ENCODE peak calls at places on chromosomes 5 and 9, in ten cellular contexts. Z is endodermal cell; O is H9; S is esophagus squamous epithelium; B is pancreas; X is naive thymus-derived CD4-positive, alpha-beta T cell; W is heart right ventricle; T is aorta; N is ascending aorta; V is Panc1. C is an unnamed sample. For H3K27me3 and H3K4me1, the result is how much of the 10 kb centered on the place peaks cover.

GRCh38 chr9:3758816-3759576 is 233.2 kb upstream of the RFX3 start:
- DNase-seq in B (no peak), Z (no peak), O (no peak), V (no peak), T (no peak), N (no peak), W (no peak), X (no peak), S (no peak), C (peak)

GRCh38 chr9:15243086-15243485 is 63.9 kb downstream of the TTC39B start:
- DNase-seq in W (no peak), S (no peak), B (no peak), O (no peak), V (no peak), X (no peak), T (no peak), N (no peak), Z (no peak), C (no peak)

GRCh38 chr9:13026956-13027355 is 252.1 kb downstream of the LURAP1L start:
- DNase-seq in O (no peak), W (no peak), T (no peak), S (no peak), X (no peak), Z (no peak), V (no peak), N (no peak), B (no peak), C (no peak)

GRCh38 chr5:144566747-144567415 is 396.2 kb downstream of the KCTD16 start:
- DNase-seq in O (no peak), Z (no peak), N (no peak), V (no peak), W (no peak), B (no peak), X (no peak), T (no peak), S (no peak), C (no peak)

GRCh38 chr5:29654990-29655389 is 1538.5 kb upstream of the CDH6 start:
- DNase-seq in T (no peak), X (no peak), N (no peak), O (no peak), S (no peak), V (no peak), Z (no peak), B (no peak), W (no peak), C (no peak)

GRCh38 chr9:68950689-68951088 is 63.2 kb downstream of the PRKACG start:
- DNase-seq in X (no peak), W (no peak), V (no peak), Z (peak), T (no peak), S (no peak), N (no peak), B (no peak), O (no peak), C (no peak)

GRCh38 chr9:95277509-95277908 is 40.0 kb downstream of the FANCC start:
- DNase-seq in S (no peak), Z (no peak), X (no peak), O (no peak), B (no peak), V (no peak), W (no peak), T (no peak), N (no peak), C (no peak)

GRCh38 chr9:89372230-89372816 is 54.0 kb downstream of the SECISBP2 start:
- DNase-seq in X (peak), T (no peak), N (no peak), B (no peak), O (no peak), Z (no peak), W (no peak), V (no peak), S (no peak), C (no peak)

GRCh38 chr5:154493274-154493673 is 15.2 kb upstream of the HAND1 start:
- DNase-seq in X (no peak), B (no peak), T (no peak), O (peak), Z (peak), S (no peak), V (no peak), W (no peak), N (no peak), C (no peak)

GRCh38 chr5:162190-162564 is 29.1 kb upstream of the LRRC14B start:
- DNase-seq in W (no peak), Z (no peak), X (no peak), N (no peak), S (no peak), T (no peak), O (no peak), B (no peak), V (no peak), C (no peak)

GRCh38 chr9:98610196-98610595 is 98.5 kb downstream of the GABBR2 start:
- DNase-seq in B (no peak), Z (no peak), T (no peak), S (no peak), V (no peak), O (no peak), W (no peak), X (no peak), N (no peak), C (no peak)

GRCh38 chr9:19533373-19533772 is 124.6 kb downstream of the ACER2 start:
- DNase-seq in N (no peak), T (no peak), W (no peak), S (no peak), O (no peak), X (no peak), Z (no peak), V (no peak), B (no peak), C (no peak)

GRCh38 chr5:119273391-119273839 is 82.4 kb upstream of the TNFAIP8 start:
- DNase-seq in B (no peak), O (no peak), S (no peak), T (peak), X (peak), W (no peak), N (no peak), Z (no peak), V (no peak), C (no peak)

GRCh38 chr9:126532019-126532462 is 81.7 kb upstream of the LMX1B start:
- DNase-seq in N (no peak), V (no peak), O (peak), S (no peak), B (no peak), Z (no peak), X (no peak), T (no peak), W (peak), C (peak)

GRCh38 chr5:1220831-1221230 is 4.3 kb upstream of the SLC6A18 start:
- DNase-seq in S (no peak), X (no peak), V (no peak), B (no peak), W (no peak), N (no peak), T (no peak), Z (no peak), O (no peak), C (no peak)

GRCh38 chr9:100428871-100429654 is 2.1 kb downstream of the MSANTD3 start:
- DNase-seq in N (peak), V (peak), T (no peak), S (no peak), O (no peak), Z (no peak), W (peak), X (no peak), B (no peak), C (peak)

GRCh38 chr5:154446183-154447073 is 631 bp downstream of the SAP30L start:
- DNase-seq in N (no peak), O (peak), Z (peak), T (peak), X (peak), W (peak), B (peak), V (no peak), S (no peak), C (peak)

GRCh38 chr9:93673271-93673843 is 97.0 kb downstream of the PHF2 start:
- DNase-seq in X (no peak), T (peak), N (peak), W (peak), B (no peak), Z (peak), V (no peak), O (peak), S (no peak), C (peak)

GRCh38 chr9:96500696-96501660 is 51.0 kb downstream of the HABP4 start:
- DNase-seq in V (no peak), O (no peak), S (no peak), X (no peak), W (no peak), B (no peak), N (no peak), T (no peak), Z (no peak), C (no peak)

GRCh38 chr9:93139365-93140182 is 5.5 kb upstream of the NINJ1 start:
- DNase-seq in V (no peak), W (no peak), O (no peak), Z (no peak), S (no peak), B (no peak), N (no peak), X (no peak), T (no peak), C (peak)

GRCh38 chr9:135043345-135043744 is 44.1 kb upstream of the OLFM1 start:
- DNase-seq in T (no peak), N (no peak), W (no peak), V (no peak), X (no peak), O (no peak), S (no peak), Z (no peak), B (no peak), C (no peak)

GRCh38 chr9:120931278-120932085 is 4.9 kb upstream of the TRAF1 start:
- DNase-seq in T (peak), N (no peak), B (no peak), Z (peak), S (no peak), O (no peak), W (peak), V (peak), X (peak), C (peak)

GRCh38 chr9:91036826-91037510 is 235.3 kb downstream of the SYK start:
- DNase-seq in T (peak), X (peak), W (peak), O (peak), V (peak), S (peak), N (peak), Z (peak), B (peak), C (peak)

GRCh38 chr5:141875795-141876627 is 2.2 kb downstream of the PCDH1 start:
- DNase-seq in Z (peak), X (no peak), T (no peak), V (no peak), W (peak), B (no peak), O (peak), S (no peak), N (no peak), C (no peak)

GRCh38 chr5:141873933-141874261 is 4.3 kb downstream of the PCDH1 start:
- DNase-seq in V (no peak), Z (no peak), S (no peak), X (no peak), O (no peak), W (no peak), N (no peak), B (no peak), T (no peak), C (no peak)

GRCh38 chr5:141876628-141877477 is 1.4 kb downstream of the PCDH1 start:
- DNase-seq in V (no peak), S (no peak), N (no peak), B (peak), X (no peak), T (no peak), O (no peak), W (no peak), Z (peak), C (no peak)

GRCh38 chr5:141874262-141874964 is 3.8 kb downstream of the PCDH1 start:
- DNase-seq in S (no peak), Z (peak), V (no peak), X (no peak), B (no peak), T (no peak), W (peak), N (no peak), O (no peak), C (no peak)

GRCh38 chr5:141875022-141875740 is 3.0 kb downstream of the PCDH1 start:
- DNase-seq in T (no peak), B (no peak), W (no peak), O (no peak), X (no peak), V (no peak), Z (peak), S (no peak), N (no peak), C (no peak)
- H3K27ac ChIP-seq in T (no peak), B (no peak), W (peak), O (no peak), X (no peak), V (no peak), Z (no peak), S (peak), N (no peak), C (no peak)

GRCh38 chr5:53479045-53479655 is 1.3 kb upstream of the FST start:
- DNase-seq in S (no peak), X (no peak), T (no peak), N (no peak), Z (no peak), V (no peak), O (no peak), W (no peak), B (no peak), C (no peak)
- H3K27me3 ChIP-seq in S (under half), X (under half), T (under half), N (under half), Z (under half), V (under half), O (under half), W (under half), B (under half), C (under half)

DNA sequence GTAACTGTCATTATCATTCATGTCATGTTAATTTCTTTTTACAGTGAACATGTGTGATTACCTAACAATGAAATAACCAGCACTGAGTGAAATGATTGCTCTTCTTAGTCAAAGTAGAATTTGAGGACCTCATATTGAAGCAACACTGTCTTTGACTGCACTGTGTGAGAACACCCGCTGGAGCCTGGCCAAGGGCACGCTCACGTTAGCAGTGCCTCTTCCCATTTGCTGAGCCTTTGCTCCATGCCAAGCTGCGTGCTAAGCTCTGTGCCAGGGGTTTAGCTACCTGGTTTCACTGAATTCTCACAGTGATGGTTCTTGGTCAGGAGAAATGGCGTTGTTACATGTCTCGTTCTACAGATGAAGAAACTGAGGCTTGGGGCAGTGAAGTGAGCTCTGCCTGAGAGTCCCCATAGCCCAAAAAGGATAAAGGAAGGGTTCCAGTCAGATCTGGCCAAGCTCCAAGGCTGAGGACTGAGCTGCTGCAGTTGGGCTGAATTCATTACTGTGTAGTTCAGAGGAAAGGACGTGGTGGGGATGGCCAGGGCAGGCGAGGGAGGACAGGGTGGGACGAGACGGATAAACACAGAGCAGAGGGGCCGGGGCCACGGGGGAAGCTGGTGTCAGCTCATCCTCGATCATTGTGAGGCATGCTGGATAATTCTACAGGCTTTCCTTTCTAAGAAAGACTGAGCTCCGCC is 16.6 kb downstream of the HMCN2 start:
- DNase-seq in X (no peak), T (no peak), Z (no peak), B (no peak), S (no peak), N (no peak), W (no peak), O (no peak), V (no peak), C (peak)
- H3K4me1 ChIP-seq in X (under half), T (under half), Z (under half), B (under half), S (under half), N (under half), W (under half), O (under half), V (under half), C (under half)

DNA sequence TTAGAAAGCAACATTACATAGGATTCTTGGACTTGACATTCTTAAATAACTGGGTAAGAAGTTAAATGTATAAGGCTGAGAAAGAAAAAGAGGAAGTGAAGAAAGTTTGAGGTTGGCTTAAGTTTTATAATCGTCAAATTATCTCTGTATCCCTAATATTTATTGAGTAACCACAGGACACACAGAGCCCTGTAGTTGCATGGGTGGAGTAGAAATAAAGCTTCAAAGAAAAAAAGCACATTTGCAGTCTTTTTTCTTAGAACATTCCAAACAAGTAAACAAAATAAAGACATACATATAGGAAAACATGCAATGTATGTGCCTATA is 137.0 kb downstream of the CCDC192 start:
- DNase-seq in B (no peak), Z (no peak), N (no peak), W (no peak), X (no peak), V (no peak), O (no peak), S (no peak), T (no peak), C (no peak)
- H3K27ac ChIP-seq in B (no peak), Z (no peak), N (no peak), W (no peak), X (no peak), V (no peak), O (no peak), S (no peak), T (no peak), C (no peak)

GRCh38 chr9:110765926-110766325 is 97.3 kb downstream of the MUSK start:
- DNase-seq in Z (no peak), T (no peak), B (no peak), X (no peak), O (no peak), N (no peak), W (no peak), S (no peak), V (no peak), C (no peak)

GRCh38 chr9:110767559-110768063 is 99.0 kb downstream of the MUSK start:
- DNase-seq in B (no peak), N (no peak), V (no peak), T (no peak), Z (no peak), W (peak), S (no peak), O (no peak), X (no peak), C (peak)

GRCh38 chr9:110763568-110763967 is 95.0 kb downstream of the MUSK start:
- DNase-seq in W (no peak), V (no peak), N (no peak), Z (no peak), O (no peak), B (no peak), T (no peak), S (no peak), X (no peak), C (no peak)

GRCh38 chr9:110762783-110763182 is 94.2 kb downstream of the MUSK start:
- DNase-seq in N (no peak), S (no peak), X (no peak), Z (no peak), B (no peak), O (no peak), V (no peak), W (no peak), T (no peak), C (no peak)

GRCh38 chr9:110764006-110764405 is 95.4 kb downstream of the MUSK start:
- DNase-seq in Z (no peak), V (no peak), O (no peak), T (no peak), B (no peak), X (no peak), N (no peak), W (no peak), S (no peak), C (peak)
- H3K27me3 ChIP-seq in Z (under half), V (under half), O (under half), T (under half), B (under half), X (under half), N (under half), W (under half), S (under half), C (under half)

GRCh38 chr5:150498501-150498900 is 9.4 kb upstream of the NDST1 start:
- DNase-seq in S (no peak), O (peak), B (no peak), V (no peak), N (no peak), W (no peak), T (no peak), Z (peak), X (no peak), C (no peak)

GRCh38 chr5:150497274-150497988 is 10.5 kb upstream of the NDST1 start:
- DNase-seq in X (no peak), Z (no peak), V (peak), S (no peak), N (peak), O (no peak), B (no peak), T (peak), W (no peak), C (peak)

GRCh38 chr5:150497989-150498317 is 10.0 kb upstream of the NDST1 start:
- DNase-seq in S (no peak), T (no peak), X (no peak), W (no peak), N (no peak), B (no peak), Z (no peak), V (no peak), O (no peak), C (no peak)

GRCh38 chr5:150496098-150496497 is 11.8 kb upstream of the NDST1 start:
- DNase-seq in S (no peak), X (no peak), V (no peak), W (no peak), Z (no peak), N (no peak), T (no peak), B (no peak), O (no peak), C (no peak)

GRCh38 chr5:150496534-150496933 is 11.4 kb upstream of the NDST1 start:
- DNase-seq in N (no peak), O (no peak), V (no peak), T (no peak), Z (no peak), S (no peak), X (no peak), B (no peak), W (peak), C (no peak)
- H3K4me1 ChIP-seq in N (under half), O (under half), V (half or more), T (under half), Z (under half), S (half or more), X (under half), B (under half), W (half or more), C (under half)